ENCODE peak calls at places on chromosomes 13 and 19, in four cellular contexts. N, C, V and G are unnamed samples.

GRCh38 chr13:98386632-98387031 is 190.3 kb downstream of the STK24 start:
- DNase-seq in N (no peak), C (no peak), V (no peak), G (no peak)

GRCh38 chr19:10984166-10984735 is 23.4 kb downstream of the SMARCA4 start:
- DNase-seq in N (no peak), C (no peak), V (no peak), G (no peak)

GRCh38 chr13:62629618-62630017 is 1214.0 kb upstream of the PCDH20 start:
- DNase-seq in N (no peak), C (no peak), V (no peak), G (no peak)

GRCh38 chr13:112073245-112074138 is 6.5 kb downstream of the SOX1 start:
- DNase-seq in N (no peak), C (no peak), V (no peak), G (peak)

GRCh38 chr19:12574036-12574435 is 22.8 kb upstream of the ZNF564 start:
- DNase-seq in N (no peak), C (no peak), V (no peak), G (peak)

GRCh38 chr13:95049772-95050171 is 251.5 kb downstream of the ABCC4 start:
- DNase-seq in N (no peak), C (no peak), V (no peak), G (no peak)

GRCh38 chr13:36323951-36324566 is 22.1 kb downstream of the SPART start:
- DNase-seq in N (no peak), C (no peak), V (no peak), G (no peak)

GRCh38 chr13:33379597-33379996 is 94.0 kb upstream of the STARD13 start:
- DNase-seq in N (no peak), C (no peak), V (no peak), G (peak)

GRCh38 chr13:91347996-91348905 is 764 bp downstream of the MIR17HG start:
- DNase-seq in N (no peak), C (peak), V (peak), G (no peak)

GRCh38 chr19:38658462-38659306 is 11.2 kb downstream of the ACTN4 start:
- DNase-seq in N (no peak), C (no peak), V (peak), G (no peak)

GRCh38 chr19:8682931-8683330 is 15.7 kb downstream of the ACTL9 start:
- DNase-seq in N (no peak), C (no peak), V (no peak), G (no peak)

GRCh38 chr19:35118268-35119026 is 2.8 kb downstream of the FXYD3 start:
- DNase-seq in N (no peak), C (no peak), V (peak), G (no peak)

DNA sequence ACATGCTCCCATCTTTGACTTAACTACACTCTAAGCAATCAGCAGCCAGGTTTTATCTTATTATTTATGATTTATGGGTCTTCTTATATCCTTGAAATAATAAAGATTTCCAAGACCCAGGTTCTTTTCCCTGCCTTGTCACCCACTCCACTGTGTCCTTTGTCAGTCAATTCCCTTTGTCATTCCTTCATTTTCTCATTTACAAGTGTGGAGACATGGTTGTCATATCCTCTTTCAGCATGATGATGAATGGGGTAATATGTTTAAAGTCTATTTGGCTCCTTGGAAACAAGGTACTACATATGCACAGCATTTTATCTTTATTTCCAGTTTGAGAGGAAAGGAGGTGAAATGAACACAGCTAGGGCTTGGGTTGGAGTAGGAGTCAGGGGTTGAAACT is 521.8 kb downstream of the LMO7 start:
- DNase-seq in N (no peak), C (no peak), V (no peak), G (no peak)
- TF ChIP-seq POLR2AphosphoS5 in N (no peak), C (no peak), V (no peak), G (no peak)

GRCh38 chr19:42054205-42054604 is 15.8 kb downstream of the GRIK5 start:
- DNase-seq in N (no peak), C (no peak), V (no peak), G (no peak)
- TF ChIP-seq POLR2AphosphoS5 in N (no peak), C (no peak), V (no peak), G (no peak)

GRCh38 chr19:3573858-3574637 is 1.3 kb downstream of the HMG20B start:
- DNase-seq in N (peak), C (peak), V (peak), G (peak)

GRCh38 chr19:3572132-3572854 is 451 bp upstream of the HMG20B start:
- DNase-seq in N (peak), C (peak), V (peak), G (peak)

GRCh38 chr19:3572855-3573161 is at the start of gene HMG20B:
- DNase-seq in N (no peak), C (no peak), V (no peak), G (no peak)

GRCh38 chr19:3575260-3575741 is 2.6 kb downstream of the HMG20B start:
- DNase-seq in N (no peak), C (peak), V (no peak), G (peak)

DNA sequence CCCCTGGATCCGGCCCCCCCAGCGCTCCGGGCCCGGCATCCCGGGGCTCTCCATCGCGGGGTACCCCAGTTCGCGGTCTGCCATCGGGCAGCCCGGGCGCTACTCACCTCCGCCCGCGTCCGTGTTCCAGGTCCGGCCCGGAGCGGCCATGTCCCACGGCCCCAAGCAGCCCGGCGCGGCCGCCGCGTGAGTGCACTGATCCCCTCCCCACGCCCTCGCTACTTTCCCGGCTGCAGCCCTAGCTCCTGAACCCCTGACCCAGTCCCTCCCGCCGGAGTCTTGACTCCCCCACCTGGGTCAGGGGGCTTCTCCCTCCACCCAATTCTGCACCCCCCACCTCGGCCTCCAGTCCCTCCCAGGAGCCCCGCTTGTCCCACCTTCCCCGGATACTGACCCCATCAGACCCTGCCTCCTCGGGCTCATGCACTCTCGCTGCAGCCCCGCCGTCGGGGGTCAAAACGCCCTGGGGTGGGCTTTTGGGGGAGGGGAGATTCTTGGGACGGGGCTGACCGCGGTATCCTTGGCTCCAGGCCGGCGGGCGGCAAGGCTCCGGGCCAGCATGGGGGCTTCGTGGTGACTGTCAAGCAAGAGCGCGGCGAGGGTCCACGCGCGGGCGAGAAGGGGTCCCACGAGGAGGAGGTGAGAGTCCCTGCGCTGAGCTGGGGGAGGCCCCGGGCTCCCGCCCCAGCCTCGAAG is 566 bp downstream of the HMG20B start:
- DNase-seq in N (no peak), C (peak), V (peak), G (peak)
- TF ChIP-seq POLR2AphosphoS5 in N (peak), C (no peak), V (no peak), G (no peak)

GRCh38 chr19:51128227-51128626 is 3.5 kb downstream of the SIGLEC9 start:
- DNase-seq in N (no peak), C (no peak), V (no peak), G (no peak)

GRCh38 chr19:51127755-51128154 is 3.0 kb downstream of the SIGLEC9 start:
- DNase-seq in N (no peak), C (peak), V (peak), G (no peak)

GRCh38 chr19:51135004-51135403 is 7.1 kb upstream of the SIGLEC7 start:
- DNase-seq in N (no peak), C (no peak), V (no peak), G (no peak)

GRCh38 chr19:51129716-51130115 is 5.0 kb downstream of the SIGLEC9 start:
- DNase-seq in N (no peak), C (no peak), V (no peak), G (no peak)

GRCh38 chr19:51131780-51132680 is 7.3 kb downstream of the SIGLEC9 start:
- DNase-seq in N (no peak), C (peak), V (peak), G (peak)
- TF ChIP-seq POLR2AphosphoS5 in N (no peak), C (no peak), V (peak), G (no peak)